ENCODE peak calls at places on chromosomes 7 and 10, in eight cellular contexts. One of them, this sample, is unnamed.

GRCh38 chr7:92731327-92732063 is 104.9 kb downstream of the CDK6 start:
- DNase-seq in NCI-H2081: no peak
- DNase-seq in lung: no peak
- DNase-seq in activated CD4-positive, CD25-positive, alpha-beta regulatory T cell: no peak
- DNase-seq in activated CD8-positive, alpha-beta T cell treated with anti-CD3 and anti-CD28 coated beads for 36 hours: peak
- DNase-seq in immature natural killer cell: no peak
- DNase-seq in fibroblast of mammary gland: no peak
- DNase-seq in activated CD4-positive, alpha-beta T cell treated with anti-CD3 and anti-CD28 coated beads, Interleukin-2, amount 10 ng/mL, durations not matched to agents 7 days and 5 days: no peak
- DNase-seq in this sample: no peak

GRCh38 chr10:22821501-22821900 is 106.4 kb upstream of the ARMC3 start:
- DNase-seq in fibroblast of mammary gland: peak
- DNase-seq in NCI-H2081: no peak
- DNase-seq in activated CD4-positive, CD25-positive, alpha-beta regulatory T cell: no peak
- DNase-seq in activated CD8-positive, alpha-beta T cell treated with anti-CD3 and anti-CD28 coated beads for 36 hours: no peak
- DNase-seq in activated CD4-positive, alpha-beta T cell treated with anti-CD3 and anti-CD28 coated beads, Interleukin-2, amount 10 ng/mL, durations not matched to agents 7 days and 5 days: no peak
- DNase-seq in lung: no peak
- DNase-seq in immature natural killer cell: no peak
- DNase-seq in this sample: no peak

GRCh38 chr10:128843972-128844371 is 623.1 kb upstream of the MGMT start:
- DNase-seq in activated CD4-positive, alpha-beta T cell treated with anti-CD3 and anti-CD28 coated beads, Interleukin-2, amount 10 ng/mL, durations not matched to agents 7 days and 5 days: no peak
- DNase-seq in activated CD4-positive, CD25-positive, alpha-beta regulatory T cell: no peak
- DNase-seq in immature natural killer cell: no peak
- DNase-seq in fibroblast of mammary gland: peak
- DNase-seq in NCI-H2081: no peak
- DNase-seq in activated CD8-positive, alpha-beta T cell treated with anti-CD3 and anti-CD28 coated beads for 36 hours: no peak
- DNase-seq in lung: no peak
- DNase-seq in this sample: no peak

GRCh38 chr10:14954001-14954770 is at the start of gene DCLRE1C:
- DNase-seq in fibroblast of mammary gland: peak
- DNase-seq in activated CD8-positive, alpha-beta T cell treated with anti-CD3 and anti-CD28 coated beads for 36 hours: peak
- DNase-seq in immature natural killer cell: peak
- DNase-seq in lung: peak
- DNase-seq in NCI-H2081: peak
- DNase-seq in activated CD4-positive, CD25-positive, alpha-beta regulatory T cell: peak
- DNase-seq in activated CD4-positive, alpha-beta T cell treated with anti-CD3 and anti-CD28 coated beads, Interleukin-2, amount 10 ng/mL, durations not matched to agents 7 days and 5 days: peak
- DNase-seq in this sample: peak

GRCh38 chr10:84493951-84494848 is 165.8 kb downstream of the CCSER2 start:
- DNase-seq in lung: no peak
- DNase-seq in fibroblast of mammary gland: peak
- DNase-seq in NCI-H2081: no peak
- DNase-seq in activated CD8-positive, alpha-beta T cell treated with anti-CD3 and anti-CD28 coated beads for 36 hours: no peak
- DNase-seq in immature natural killer cell: no peak
- DNase-seq in activated CD4-positive, alpha-beta T cell treated with anti-CD3 and anti-CD28 coated beads, Interleukin-2, amount 10 ng/mL, durations not matched to agents 7 days and 5 days: no peak
- DNase-seq in activated CD4-positive, CD25-positive, alpha-beta regulatory T cell: no peak
- DNase-seq in this sample: no peak

GRCh38 chr7:99679032-99679399 is 780 bp downstream of the CYP3A5 start:
- DNase-seq in immature natural killer cell: no peak
- DNase-seq in NCI-H2081: no peak
- DNase-seq in activated CD4-positive, CD25-positive, alpha-beta regulatory T cell: no peak
- DNase-seq in fibroblast of mammary gland: peak
- DNase-seq in activated CD8-positive, alpha-beta T cell treated with anti-CD3 and anti-CD28 coated beads for 36 hours: no peak
- DNase-seq in lung: no peak
- DNase-seq in activated CD4-positive, alpha-beta T cell treated with anti-CD3 and anti-CD28 coated beads, Interleukin-2, amount 10 ng/mL, durations not matched to agents 7 days and 5 days: no peak
- DNase-seq in this sample: no peak

GRCh38 chr7:142611566-142612250 is 137.6 kb upstream of the PRSS1 start:
- DNase-seq in immature natural killer cell: no peak
- DNase-seq in fibroblast of mammary gland: peak
- DNase-seq in NCI-H2081: no peak
- DNase-seq in activated CD4-positive, alpha-beta T cell treated with anti-CD3 and anti-CD28 coated beads, Interleukin-2, amount 10 ng/mL, durations not matched to agents 7 days and 5 days: no peak
- DNase-seq in lung: no peak
- DNase-seq in activated CD4-positive, CD25-positive, alpha-beta regulatory T cell: no peak
- DNase-seq in activated CD8-positive, alpha-beta T cell treated with anti-CD3 and anti-CD28 coated beads for 36 hours: no peak
- DNase-seq in this sample: no peak

GRCh38 chr10:124351481-124352220 is 67.1 kb downstream of the OAT start:
- DNase-seq in NCI-H2081: no peak
- DNase-seq in activated CD4-positive, alpha-beta T cell treated with anti-CD3 and anti-CD28 coated beads, Interleukin-2, amount 10 ng/mL, durations not matched to agents 7 days and 5 days: no peak
- DNase-seq in activated CD8-positive, alpha-beta T cell treated with anti-CD3 and anti-CD28 coated beads for 36 hours: no peak
- DNase-seq in activated CD4-positive, CD25-positive, alpha-beta regulatory T cell: no peak
- DNase-seq in fibroblast of mammary gland: no peak
- DNase-seq in immature natural killer cell: no peak
- DNase-seq in lung: no peak
- DNase-seq in this sample: no peak

GRCh38 chr10:130012129-130012528 is 48.1 kb upstream of the EBF3 start:
- DNase-seq in fibroblast of mammary gland: no peak
- DNase-seq in activated CD8-positive, alpha-beta T cell treated with anti-CD3 and anti-CD28 coated beads for 36 hours: no peak
- DNase-seq in NCI-H2081: no peak
- DNase-seq in lung: no peak
- DNase-seq in activated CD4-positive, CD25-positive, alpha-beta regulatory T cell: no peak
- DNase-seq in activated CD4-positive, alpha-beta T cell treated with anti-CD3 and anti-CD28 coated beads, Interleukin-2, amount 10 ng/mL, durations not matched to agents 7 days and 5 days: no peak
- DNase-seq in immature natural killer cell: no peak
- DNase-seq in this sample: no peak

GRCh38 chr7:128108129-128108528 is 76.9 kb upstream of the LRRC4 start:
- DNase-seq in NCI-H2081: no peak
- DNase-seq in fibroblast of mammary gland: no peak
- DNase-seq in lung: no peak
- DNase-seq in activated CD4-positive, alpha-beta T cell treated with anti-CD3 and anti-CD28 coated beads, Interleukin-2, amount 10 ng/mL, durations not matched to agents 7 days and 5 days: no peak
- DNase-seq in immature natural killer cell: no peak
- DNase-seq in activated CD8-positive, alpha-beta T cell treated with anti-CD3 and anti-CD28 coated beads for 36 hours: no peak
- DNase-seq in activated CD4-positive, CD25-positive, alpha-beta regulatory T cell: no peak
- DNase-seq in this sample: no peak

GRCh38 chr10:74151879-74152722 is 1.1 kb downstream of the ADK start:
- DNase-seq in fibroblast of mammary gland: peak
- DNase-seq in activated CD4-positive, alpha-beta T cell treated with anti-CD3 and anti-CD28 coated beads, Interleukin-2, amount 10 ng/mL, durations not matched to agents 7 days and 5 days: no peak
- DNase-seq in immature natural killer cell: peak
- DNase-seq in activated CD8-positive, alpha-beta T cell treated with anti-CD3 and anti-CD28 coated beads for 36 hours: no peak
- DNase-seq in NCI-H2081: no peak
- DNase-seq in activated CD4-positive, CD25-positive, alpha-beta regulatory T cell: no peak
- DNase-seq in lung: no peak
- DNase-seq in this sample: no peak

GRCh38 chr7:152000191-152000590 is 25.3 kb upstream of the GALNT11 start:
- DNase-seq in immature natural killer cell: no peak
- DNase-seq in lung: no peak
- DNase-seq in activated CD8-positive, alpha-beta T cell treated with anti-CD3 and anti-CD28 coated beads for 36 hours: no peak
- DNase-seq in activated CD4-positive, alpha-beta T cell treated with anti-CD3 and anti-CD28 coated beads, Interleukin-2, amount 10 ng/mL, durations not matched to agents 7 days and 5 days: no peak
- DNase-seq in activated CD4-positive, CD25-positive, alpha-beta regulatory T cell: no peak
- DNase-seq in fibroblast of mammary gland: peak
- DNase-seq in NCI-H2081: no peak
- DNase-seq in this sample: no peak

GRCh38 chr10:104259456-104259855 is 4.8 kb downstream of the GSTO1 start:
- DNase-seq in immature natural killer cell: no peak
- DNase-seq in activated CD4-positive, CD25-positive, alpha-beta regulatory T cell: no peak
- DNase-seq in activated CD4-positive, alpha-beta T cell treated with anti-CD3 and anti-CD28 coated beads, Interleukin-2, amount 10 ng/mL, durations not matched to agents 7 days and 5 days: no peak
- DNase-seq in lung: no peak
- DNase-seq in fibroblast of mammary gland: no peak
- DNase-seq in NCI-H2081: no peak
- DNase-seq in activated CD8-positive, alpha-beta T cell treated with anti-CD3 and anti-CD28 coated beads for 36 hours: no peak
- DNase-seq in this sample: no peak

GRCh38 chr7:100875356-100875751 is 451 bp downstream of the SRRT start:
- DNase-seq in activated CD4-positive, alpha-beta T cell treated with anti-CD3 and anti-CD28 coated beads, Interleukin-2, amount 10 ng/mL, durations not matched to agents 7 days and 5 days: peak
- DNase-seq in NCI-H2081: no peak
- DNase-seq in immature natural killer cell: no peak
- DNase-seq in fibroblast of mammary gland: no peak
- DNase-seq in activated CD8-positive, alpha-beta T cell treated with anti-CD3 and anti-CD28 coated beads for 36 hours: peak
- DNase-seq in lung: no peak
- DNase-seq in activated CD4-positive, CD25-positive, alpha-beta regulatory T cell: no peak
- DNase-seq in this sample: no peak

GRCh38 chr7:129728875-129729467 is 117.5 kb downstream of the NRF1 start:
- DNase-seq in activated CD4-positive, CD25-positive, alpha-beta regulatory T cell: no peak
- DNase-seq in fibroblast of mammary gland: no peak
- DNase-seq in NCI-H2081: no peak
- DNase-seq in activated CD4-positive, alpha-beta T cell treated with anti-CD3 and anti-CD28 coated beads, Interleukin-2, amount 10 ng/mL, durations not matched to agents 7 days and 5 days: no peak
- DNase-seq in immature natural killer cell: no peak
- DNase-seq in activated CD8-positive, alpha-beta T cell treated with anti-CD3 and anti-CD28 coated beads for 36 hours: no peak
- DNase-seq in lung: no peak
- DNase-seq in this sample: no peak

GRCh38 chr7:149284343-149284742 is 22.3 kb downstream of the ZNF783 start:
- DNase-seq in immature natural killer cell: no peak
- DNase-seq in activated CD4-positive, CD25-positive, alpha-beta regulatory T cell: peak
- DNase-seq in activated CD8-positive, alpha-beta T cell treated with anti-CD3 and anti-CD28 coated beads for 36 hours: peak
- DNase-seq in activated CD4-positive, alpha-beta T cell treated with anti-CD3 and anti-CD28 coated beads, Interleukin-2, amount 10 ng/mL, durations not matched to agents 7 days and 5 days: peak
- DNase-seq in NCI-H2081: peak
- DNase-seq in fibroblast of mammary gland: no peak
- DNase-seq in lung: no peak
- DNase-seq in this sample: no peak

GRCh38 chr7:51278797-51279196 is 37.8 kb downstream of the COBL start:
- DNase-seq in activated CD8-positive, alpha-beta T cell treated with anti-CD3 and anti-CD28 coated beads for 36 hours: no peak
- DNase-seq in activated CD4-positive, alpha-beta T cell treated with anti-CD3 and anti-CD28 coated beads, Interleukin-2, amount 10 ng/mL, durations not matched to agents 7 days and 5 days: no peak
- DNase-seq in NCI-H2081: no peak
- DNase-seq in lung: no peak
- DNase-seq in activated CD4-positive, CD25-positive, alpha-beta regulatory T cell: no peak
- DNase-seq in fibroblast of mammary gland: no peak
- DNase-seq in immature natural killer cell: no peak
- DNase-seq in this sample: no peak

GRCh38 chr7:84697506-84697905 is 489.4 kb downstream of the SEMA3D start:
- DNase-seq in activated CD8-positive, alpha-beta T cell treated with anti-CD3 and anti-CD28 coated beads for 36 hours: no peak
- DNase-seq in lung: no peak
- DNase-seq in activated CD4-positive, alpha-beta T cell treated with anti-CD3 and anti-CD28 coated beads, Interleukin-2, amount 10 ng/mL, durations not matched to agents 7 days and 5 days: no peak
- DNase-seq in fibroblast of mammary gland: peak
- DNase-seq in immature natural killer cell: no peak
- DNase-seq in activated CD4-positive, CD25-positive, alpha-beta regulatory T cell: no peak
- DNase-seq in NCI-H2081: no peak
- DNase-seq in this sample: no peak

GRCh38 chr7:118232837-118233236 is 8.3 kb downstream of the ANKRD7 start:
- DNase-seq in activated CD8-positive, alpha-beta T cell treated with anti-CD3 and anti-CD28 coated beads for 36 hours: no peak
- DNase-seq in immature natural killer cell: no peak
- DNase-seq in activated CD4-positive, alpha-beta T cell treated with anti-CD3 and anti-CD28 coated beads, Interleukin-2, amount 10 ng/mL, durations not matched to agents 7 days and 5 days: no peak
- DNase-seq in NCI-H2081: no peak
- DNase-seq in lung: no peak
- DNase-seq in activated CD4-positive, CD25-positive, alpha-beta regulatory T cell: no peak
- DNase-seq in fibroblast of mammary gland: no peak
- DNase-seq in this sample: no peak

GRCh38 chr10:101563497-101564040 is 24.5 kb downstream of the POLL start:
- DNase-seq in NCI-H2081: no peak
- DNase-seq in activated CD8-positive, alpha-beta T cell treated with anti-CD3 and anti-CD28 coated beads for 36 hours: no peak
- DNase-seq in fibroblast of mammary gland: no peak
- DNase-seq in lung: no peak
- DNase-seq in activated CD4-positive, alpha-beta T cell treated with anti-CD3 and anti-CD28 coated beads, Interleukin-2, amount 10 ng/mL, durations not matched to agents 7 days and 5 days: no peak
- DNase-seq in activated CD4-positive, CD25-positive, alpha-beta regulatory T cell: no peak
- DNase-seq in immature natural killer cell: no peak
- DNase-seq in this sample: no peak

GRCh38 chr10:47276071-47276470 is 23.9 kb upstream of the GDF10 start:
- DNase-seq in lung: no peak
- DNase-seq in activated CD4-positive, CD25-positive, alpha-beta regulatory T cell: no peak
- DNase-seq in activated CD8-positive, alpha-beta T cell treated with anti-CD3 and anti-CD28 coated beads for 36 hours: no peak
- DNase-seq in immature natural killer cell: no peak
- DNase-seq in NCI-H2081: no peak
- DNase-seq in activated CD4-positive, alpha-beta T cell treated with anti-CD3 and anti-CD28 coated beads, Interleukin-2, amount 10 ng/mL, durations not matched to agents 7 days and 5 days: no peak
- DNase-seq in fibroblast of mammary gland: no peak
- DNase-seq in this sample: no peak

GRCh38 chr10:2688958-2689357 is 378.4 kb upstream of the PFKP start:
- DNase-seq in immature natural killer cell: no peak
- DNase-seq in activated CD4-positive, CD25-positive, alpha-beta regulatory T cell: no peak
- DNase-seq in activated CD8-positive, alpha-beta T cell treated with anti-CD3 and anti-CD28 coated beads for 36 hours: no peak
- DNase-seq in fibroblast of mammary gland: no peak
- DNase-seq in NCI-H2081: no peak
- DNase-seq in lung: no peak
- DNase-seq in activated CD4-positive, alpha-beta T cell treated with anti-CD3 and anti-CD28 coated beads, Interleukin-2, amount 10 ng/mL, durations not matched to agents 7 days and 5 days: no peak
- DNase-seq in this sample: no peak

GRCh38 chr10:43229208-43230061 is 37.4 kb downstream of the RASGEF1A start:
- DNase-seq in fibroblast of mammary gland: no peak
- DNase-seq in activated CD4-positive, CD25-positive, alpha-beta regulatory T cell: no peak
- DNase-seq in lung: no peak
- DNase-seq in activated CD8-positive, alpha-beta T cell treated with anti-CD3 and anti-CD28 coated beads for 36 hours: peak
- DNase-seq in NCI-H2081: no peak
- DNase-seq in immature natural killer cell: peak
- DNase-seq in activated CD4-positive, alpha-beta T cell treated with anti-CD3 and anti-CD28 coated beads, Interleukin-2, amount 10 ng/mL, durations not matched to agents 7 days and 5 days: peak
- DNase-seq in this sample: no peak

This sample was measured in NCI-H1930.